ENCODE peak calls at places on chromosomes 6 and 20, in five cellular contexts. H, W, K, Y and A are unnamed samples.

GRCh38 chr6:164345340-164345739 is 930.8 kb downstream of the QKI start:
- DNase-seq in H (no peak), Y (no peak), W (no peak), K (no peak), A (no peak)

GRCh38 chr6:129730477-129731165 is 20.6 kb upstream of the ARHGAP18 start:
- DNase-seq in K (peak), Y (peak), W (peak), H (no peak), A (no peak)

GRCh38 chr6:25327372-25327771 is 48.2 kb downstream of the CARMIL1 start:
- DNase-seq in K (no peak), Y (no peak), H (no peak), W (no peak), A (no peak)

GRCh38 chr6:83193747-83194582 is 808 bp downstream of the RWDD2A start:
- DNase-seq in K (peak), W (peak), H (peak), Y (peak), A (peak)

GRCh38 chr20:38601216-38602184 is at the start of gene ARHGAP40:
- DNase-seq in H (no peak), W (no peak), K (peak), Y (peak), A (no peak)

GRCh38 chr6:9040718-9041117 is 605.4 kb upstream of the SLC35B3 start:
- DNase-seq in Y (no peak), H (no peak), K (no peak), W (no peak), A (no peak)

GRCh38 chr6:55395836-55396235 is 68.6 kb downstream of the GFRAL start:
- DNase-seq in H (no peak), W (no peak), K (no peak), Y (no peak), A (no peak)

GRCh38 chr6:39157511-39157910 is 42.5 kb upstream of the SAYSD1 start:
- DNase-seq in Y (no peak), W (no peak), K (no peak), H (no peak), A (no peak)

GRCh38 chr6:78909391-78909790 is 42.0 kb downstream of the IRAK1BP1 start:
- DNase-seq in K (peak), H (no peak), W (no peak), Y (no peak), A (no peak)

GRCh38 chr20:49119972-49120371 is 68.2 kb downstream of the STAU1 start:
- DNase-seq in Y (no peak), K (no peak), W (no peak), H (no peak), A (no peak)

GRCh38 chr6:32941412-32941784 is 570 bp upstream of the HLA-DMB start:
- DNase-seq in W (peak), Y (no peak), K (no peak), H (no peak), A (no peak)

GRCh38 chr20:14481863-14482262 is 144.5 kb upstream of the FLRT3 start:
- DNase-seq in K (peak), Y (no peak), W (no peak), H (no peak), A (no peak)

GRCh38 chr6:43772571-43773049 is 2.6 kb downstream of the VEGFA start:
- DNase-seq in H (peak), W (no peak), Y (peak), K (peak), A (no peak)

GRCh38 chr6:150953860-150954259 is 88.4 kb downstream of the MTHFD1L start:
- DNase-seq in W (no peak), H (no peak), Y (no peak), K (no peak), A (no peak)

GRCh38 chr20:49385471-49385870 is 97.0 kb downstream of the KCNB1 start:
- DNase-seq in Y (no peak), W (no peak), H (no peak), K (peak), A (no peak)

GRCh38 chr6:110357696-110358535 is at the start of gene METTL24:
- DNase-seq in W (peak), K (peak), H (peak), Y (peak), A (no peak)

GRCh38 chr6:43120938-43121913 is 45.1 kb downstream of the PTK7 start:
- DNase-seq in Y (peak), W (no peak), K (peak), H (peak), A (peak)

GRCh38 chr6:112956696-112957525 is 609.8 kb downstream of the RFPL4B start:
- DNase-seq in K (peak), Y (no peak), W (no peak), H (no peak), A (no peak)